ENCODE peak calls at places on chromosomes 3 and 15, in nine cellular contexts. P, U, F, V, Q, M, J, G and R are unnamed samples.

GRCh38 chr3:13123765-13124164 is 50.5 kb upstream of the IQSEC1 start:
- DNase-seq in J (no peak), G (no peak), Q (no peak), F (no peak), V (no peak), M (no peak), U (no peak), P (no peak), R (no peak)

GRCh38 chr3:143600762-143601161 is 247.5 kb downstream of the SLC9A9 start:
- DNase-seq in V (no peak), Q (no peak), J (no peak), F (peak; percentile 32), G (no peak), M (no peak), U (peak; percentile 4), P (no peak), R (no peak)

GRCh38 chr3:56133423-56133822 is 334.8 kb downstream of the ERC2 start:
- DNase-seq in P (no peak), J (no peak), U (no peak), V (no peak), G (peak; percentile 25), Q (no peak), F (no peak), M (no peak), R (no peak)

GRCh38 chr15:90871097-90871715 is 2.8 kb downstream of the FURIN start:
- DNase-seq in F (peak; percentile 22), J (no peak), V (no peak), M (no peak), G (no peak), P (peak; percentile 38), Q (peak; percentile 72), U (peak; percentile 62), R (peak; percentile 36)

GRCh38 chr15:57694264-57694663 is 12.2 kb upstream of the POLR2M start:
- DNase-seq in V (no peak), G (no peak), J (no peak), Q (no peak), P (no peak), M (no peak), F (no peak), U (no peak), R (no peak)

GRCh38 chr3:133548090-133548489 is 25.4 kb upstream of the CDV3 start:
- DNase-seq in G (no peak), J (no peak), V (no peak), U (no peak), F (no peak), P (no peak), M (no peak), Q (no peak), R (no peak)

GRCh38 chr15:80507638-80508316 is 103.6 kb downstream of the ARNT2 start:
- DNase-seq in P (peak; percentile 42), U (no peak), G (no peak), Q (no peak), F (no peak), J (peak; percentile 82), V (no peak), M (no peak), R (no peak)

GRCh38 chr3:134621824-134622223 is 29.0 kb downstream of the KY start:
- DNase-seq in J (no peak), P (no peak), Q (no peak), U (no peak), M (no peak), V (no peak), F (no peak), G (no peak), R (no peak)

GRCh38 chr15:47158573-47158972 is 558.7 kb upstream of the SEMA6D start:
- DNase-seq in V (no peak), G (no peak), F (no peak), Q (no peak), M (no peak), J (no peak), P (no peak), U (no peak), R (no peak)

GRCh38 chr15:74396445-74397238 is 29.2 kb upstream of the CYP11A1 start:
- DNase-seq in M (no peak), G (peak; percentile 98), F (peak; percentile 22), J (no peak), V (no peak), P (no peak), U (no peak), Q (peak; percentile 61), R (no peak)

GRCh38 chr15:40061212-40061901 is 22.4 kb upstream of the SRP14 start:
- DNase-seq in Q (no peak), V (no peak), M (no peak), F (no peak), J (no peak), P (no peak), G (no peak), U (no peak), R (no peak)

GRCh38 chr3:72310028-72310987 is 525.4 kb upstream of the PROK2 start:
- DNase-seq in U (no peak), G (no peak), V (peak; percentile 26), J (peak; percentile 39), M (no peak), P (no peak), F (peak; percentile 54), Q (no peak), R (no peak)

GRCh38 chr3:122941233-122942206 is 86.0 kb downstream of the SEMA5B start:
- DNase-seq in F (peak; percentile 32), Q (no peak), U (no peak), M (no peak), V (no peak), G (no peak), P (no peak), J (no peak), R (no peak)

GRCh38 chr3:138297059-138297607 is 32.5 kb downstream of the NME9 start:
- DNase-seq in V (no peak), U (no peak), F (no peak), P (no peak), J (no peak), Q (no peak), G (no peak), M (no peak), R (no peak)
- H3K4me3 ChIP-seq in V (no peak overlapping the region), U (no peak overlapping the region), F (no peak overlapping the region), P (no peak overlapping the region), J (no peak overlapping the region), Q (no peak overlapping the region), G (no peak overlapping the region), M (no peak overlapping the region), R (no peak overlapping the region)

GRCh38 chr3:129239992-129240391 is 9.4 kb upstream of the COPG1 start:
- DNase-seq in Q (peak; percentile 34), P (no peak), G (no peak), M (no peak), U (peak; percentile 41), F (no peak), V (no peak), J (no peak), R (no peak)

GRCh38 chr3:129235310-129235917 is 14.0 kb upstream of the COPG1 start:
- DNase-seq in M (no peak), P (no peak), Q (no peak), U (no peak), V (no peak), G (no peak), F (no peak), J (no peak), R (no peak)

GRCh38 chr3:129234441-129234840 is 15.0 kb upstream of the COPG1 start:
- DNase-seq in J (no peak), G (no peak), F (no peak), Q (no peak), P (no peak), M (no peak), U (no peak), V (no peak), R (no peak)

GRCh38 chr3:129240436-129240835 is 9.0 kb upstream of the COPG1 start:
- DNase-seq in G (no peak), Q (no peak), P (no peak), M (no peak), F (no peak), U (no peak), V (no peak), J (no peak), R (no peak)

DNA sequence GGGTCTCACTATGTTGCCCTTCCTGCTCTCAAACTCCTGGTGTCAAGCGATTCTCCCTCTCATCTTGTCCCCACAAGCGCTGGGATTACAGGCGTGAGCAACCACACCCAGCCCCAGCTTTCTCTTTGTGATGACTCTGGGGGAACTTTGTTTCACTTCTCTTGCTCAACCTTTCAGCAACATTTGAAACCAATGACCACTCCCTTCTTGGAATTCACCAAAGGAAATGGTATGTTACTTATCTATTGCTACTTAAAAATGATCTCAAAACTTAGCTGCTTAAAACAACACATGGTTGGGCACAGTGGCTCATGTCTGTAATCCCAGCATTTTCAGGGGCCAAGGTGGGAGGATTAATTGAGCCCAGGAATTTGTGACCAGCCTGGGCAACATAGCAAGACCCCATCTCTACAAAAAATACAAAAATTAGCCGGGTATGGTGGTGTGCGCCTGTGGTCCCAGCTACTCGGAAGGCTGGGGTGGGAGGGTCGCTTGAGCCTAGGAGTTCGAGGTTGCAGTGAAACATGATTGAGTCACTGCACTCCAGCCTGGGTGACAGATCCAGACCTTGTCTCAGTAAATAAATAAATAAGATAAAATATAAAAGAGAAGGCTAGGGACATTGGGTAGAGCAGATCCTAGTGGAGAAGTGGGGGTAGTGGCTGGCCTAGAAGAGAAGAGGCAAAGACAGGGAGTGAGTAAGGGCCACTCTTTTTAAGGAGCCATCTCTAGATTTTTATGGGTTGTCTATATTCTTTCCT is 10.3 kb upstream of the COPG1 start:
- DNase-seq in P (no peak), V (no peak), M (no peak), U (no peak), J (no peak), F (peak; percentile 57), Q (no peak), G (peak; percentile 71), R (no peak)
- H3K27ac ChIP-seq in P (no peak overlapping the region), V (no peak overlapping the region), M (no peak overlapping the region), U (no peak overlapping the region), J (no peak overlapping the region), F (peak overlapping the region; percentile 20), Q (no peak overlapping the region), G (no peak overlapping the region), R (no peak overlapping the region)

DNA sequence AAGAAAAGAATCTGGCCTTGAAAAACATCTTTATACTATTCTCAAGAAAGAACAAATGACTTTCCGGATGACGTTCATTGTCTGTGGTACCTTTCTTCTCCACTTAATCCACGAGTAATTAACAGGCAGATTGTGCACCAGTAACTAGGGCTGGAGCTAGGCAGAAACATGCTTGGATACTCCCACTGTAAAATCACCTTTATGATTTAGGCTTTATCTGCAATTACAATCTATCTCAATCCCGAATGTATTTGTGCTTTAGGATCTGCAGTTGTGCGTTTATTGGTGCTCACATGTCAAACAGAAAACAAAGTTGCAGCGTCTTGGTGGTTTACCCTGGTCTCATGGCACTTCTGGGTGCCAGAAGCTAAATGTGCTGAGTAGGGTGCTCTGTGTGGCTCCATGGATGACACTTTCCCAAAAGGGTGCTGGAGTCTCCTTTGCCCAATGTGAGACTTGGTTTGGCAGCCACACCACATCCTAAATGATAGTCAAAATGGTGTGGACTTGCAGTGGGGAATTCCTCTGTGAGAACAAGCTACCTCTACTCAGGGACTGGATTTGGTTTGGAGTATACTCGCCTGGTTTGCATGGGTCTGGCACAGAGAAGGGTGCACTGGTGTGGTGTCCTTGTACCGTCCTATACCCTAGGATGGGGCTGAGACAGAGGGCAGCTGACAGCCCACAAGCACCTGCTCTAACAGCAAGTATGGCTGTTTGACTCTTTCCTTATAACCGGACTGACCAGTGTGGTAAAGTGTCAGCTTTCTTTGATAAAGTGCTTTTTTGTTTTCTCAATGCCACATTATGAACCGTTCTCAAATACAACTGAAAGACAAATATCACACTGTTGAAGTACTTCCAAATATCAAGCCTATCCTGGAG is 7.7 kb downstream of the SERP1 start:
- DNase-seq in P (no peak), G (no peak), J (no peak), V (no peak), F (no peak), M (no peak), Q (no peak), U (no peak), R (no peak)
- H3K4me3 ChIP-seq in P (no peak overlapping the region), G (no peak overlapping the region), J (no peak overlapping the region), V (no peak overlapping the region), F (no peak overlapping the region), M (peak overlapping the region; percentile 35), Q (no peak overlapping the region), U (no peak overlapping the region), R (no peak overlapping the region)

GRCh38 chr3:14628406-14628805 is 23.2 kb upstream of the CCDC174 start:
- DNase-seq in M (no peak), P (no peak), V (no peak), J (no peak), U (no peak), G (no peak), F (no peak), Q (no peak), R (no peak)
- H3K27ac ChIP-seq in M (no peak overlapping the region), P (no peak overlapping the region), V (no peak overlapping the region), J (no peak overlapping the region), U (no peak overlapping the region), G (no peak overlapping the region), F (no peak overlapping the region), Q (no peak overlapping the region), R (no peak overlapping the region)